ENCODE peak calls at places on chromosomes 5 and 9, in six cellular contexts. D, R, P, A, Q and B are unnamed samples.

GRCh38 chr5:142590451-142591240 is 95.2 kb downstream of the FGF1 start:
- DNase-seq in A (no peak), R (no peak), D (no peak), Q (no peak), P (no peak), B (no peak)

GRCh38 chr5:45642370-45642769 is 53.8 kb downstream of the HCN1 start:
- DNase-seq in D (no peak), Q (no peak), A (no peak), R (no peak), P (no peak), B (no peak)

GRCh38 chr9:129840024-129840423 is 4.8 kb downstream of the USP20 start:
- DNase-seq in A (no peak), R (no peak), P (no peak), D (no peak), Q (no peak), B (no peak)

GRCh38 chr9:111975709-111976108 is 79.1 kb downstream of the UGCG start:
- DNase-seq in Q (peak; percentile 38), D (no peak), A (peak; percentile 15), P (no peak), R (peak; percentile 39), B (peak; percentile 18)

GRCh38 chr5:139744471-139745120 is 51.0 kb upstream of the PSD2 start:
- DNase-seq in A (no peak), R (no peak), Q (no peak), D (no peak), P (no peak), B (no peak)

GRCh38 chr9:129752915-129753724 is at the start of gene PTGES:
- DNase-seq in D (peak; percentile 86), R (no peak), A (no peak), Q (no peak), P (peak; percentile 91), B (peak; percentile 12)

GRCh38 chr5:145699846-145700245 is 135.3 kb downstream of the PRELID2 start:
- DNase-seq in A (no peak), Q (no peak), D (no peak), R (no peak), P (no peak), B (no peak)

GRCh38 chr9:82584349-82584846 is 478.5 kb downstream of the RASEF start:
- DNase-seq in D (no peak), Q (no peak), R (no peak), P (no peak), A (no peak), B (no peak)

GRCh38 chr5:149913449-149914419 is 30.9 kb downstream of the PDE6A start:
- DNase-seq in P (no peak), A (no peak), D (no peak), Q (no peak), R (no peak), B (no peak)

GRCh38 chr5:5695266-5695665 is 272.8 kb downstream of the ICE1 start:
- DNase-seq in Q (no peak), A (no peak), R (no peak), D (no peak), P (no peak), B (no peak)

GRCh38 chr5:100899675-100900074 is 3.4 kb downstream of the ST8SIA4 start:
- DNase-seq in Q (no peak), D (no peak), A (no peak), P (no peak), R (no peak), B (no peak)

GRCh38 chr5:149264432-149265069 is 7.1 kb upstream of the AFAP1L1 start:
- DNase-seq in D (peak; percentile 22), P (peak; percentile 27), A (peak; percentile 53), R (no peak), Q (peak; percentile 21), B (no peak)

GRCh38 chr9:93464395-93464794 is 11.0 kb upstream of the FAM120AOS start:
- DNase-seq in D (no peak), Q (no peak), A (no peak), R (no peak), P (no peak), B (no peak)

GRCh38 chr9:34522091-34522887 is 501 bp downstream of the ENHO start:
- DNase-seq in R (no peak), A (no peak), P (no peak), D (peak; percentile 40), Q (no peak), B (no peak)
- TF ChIP-seq GABPA in R (no peak), A (no peak), P (no peak), D (no peak), Q (no peak), B (no peak)

DNA sequence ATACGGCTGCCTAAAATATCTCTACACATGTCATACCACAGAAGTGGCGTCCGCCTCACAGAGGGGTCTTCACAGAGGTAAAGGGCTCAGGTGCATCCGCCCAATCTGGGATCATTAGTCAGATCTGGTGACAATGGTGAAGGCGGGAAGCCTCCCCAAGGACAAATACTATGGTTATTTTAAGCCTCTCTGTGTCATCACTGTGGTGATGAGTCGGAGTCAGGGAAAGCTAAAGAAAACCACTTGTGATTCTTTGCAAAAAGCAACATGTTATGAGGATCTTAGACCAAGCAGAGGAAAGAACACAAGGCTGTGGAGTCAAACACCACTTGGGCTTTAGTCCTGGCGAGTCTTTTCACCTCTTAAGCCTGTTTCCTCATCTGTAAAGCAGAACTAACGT is 190.4 kb downstream of the DRD1 start:
- DNase-seq in P (no peak), R (no peak), Q (no peak), A (no peak), D (no peak), B (no peak)
- H3K4me3 ChIP-seq in P (no peak overlapping the region), R (no peak overlapping the region), Q (no peak overlapping the region), A (no peak overlapping the region), D (no peak overlapping the region), B (no peak overlapping the region)

GRCh38 chr5:3391210-3391609 is 204.4 kb upstream of the IRX1 start:
- DNase-seq in P (no peak), D (no peak), R (no peak), A (no peak), Q (no peak), B (no peak)

GRCh38 chr5:3393122-3393963 is 202.3 kb upstream of the IRX1 start:
- DNase-seq in R (no peak), Q (no peak), P (no peak), A (no peak), D (no peak), B (no peak)

GRCh38 chr5:3392306-3392939 is 203.2 kb upstream of the IRX1 start:
- DNase-seq in Q (no peak), P (peak; percentile 26), R (no peak), D (peak; percentile 62), A (no peak), B (no peak)

GRCh38 chr5:3394877-3395599 is 200.6 kb upstream of the IRX1 start:
- DNase-seq in A (no peak), R (no peak), P (no peak), Q (no peak), D (no peak), B (no peak)

DNA sequence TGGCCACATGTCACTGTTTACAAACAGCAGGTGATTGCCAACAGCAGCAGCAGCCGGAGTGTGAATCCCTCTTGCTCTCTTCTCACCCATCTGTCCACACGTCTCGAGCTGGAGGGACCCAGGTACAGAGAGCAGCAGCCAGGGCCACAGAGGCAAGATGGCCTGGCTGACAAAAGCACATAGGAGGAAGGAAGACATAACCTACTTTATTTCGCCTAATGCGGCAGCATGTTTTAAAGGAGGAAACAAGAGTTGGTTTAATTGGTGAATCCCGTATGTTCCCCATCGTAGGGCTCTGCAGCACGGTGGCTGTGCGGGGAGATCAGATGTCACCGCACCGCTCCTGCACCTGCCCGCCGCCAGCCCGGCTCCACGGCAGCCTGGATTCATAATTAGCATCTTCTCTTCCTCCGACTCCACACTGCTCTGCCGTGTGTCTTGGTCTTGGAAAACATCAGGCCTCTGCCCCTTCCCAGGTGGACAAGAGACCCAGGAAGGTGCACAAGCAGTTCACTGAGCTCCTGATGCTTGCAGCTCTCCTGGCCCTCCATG is 201.5 kb upstream of the IRX1 start:
- DNase-seq in Q (no peak), D (no peak), R (no peak), A (no peak), P (no peak), B (no peak)
- TF ChIP-seq GABPA in Q (no peak), D (no peak), R (no peak), A (no peak), P (no peak), B (no peak)

DNA sequence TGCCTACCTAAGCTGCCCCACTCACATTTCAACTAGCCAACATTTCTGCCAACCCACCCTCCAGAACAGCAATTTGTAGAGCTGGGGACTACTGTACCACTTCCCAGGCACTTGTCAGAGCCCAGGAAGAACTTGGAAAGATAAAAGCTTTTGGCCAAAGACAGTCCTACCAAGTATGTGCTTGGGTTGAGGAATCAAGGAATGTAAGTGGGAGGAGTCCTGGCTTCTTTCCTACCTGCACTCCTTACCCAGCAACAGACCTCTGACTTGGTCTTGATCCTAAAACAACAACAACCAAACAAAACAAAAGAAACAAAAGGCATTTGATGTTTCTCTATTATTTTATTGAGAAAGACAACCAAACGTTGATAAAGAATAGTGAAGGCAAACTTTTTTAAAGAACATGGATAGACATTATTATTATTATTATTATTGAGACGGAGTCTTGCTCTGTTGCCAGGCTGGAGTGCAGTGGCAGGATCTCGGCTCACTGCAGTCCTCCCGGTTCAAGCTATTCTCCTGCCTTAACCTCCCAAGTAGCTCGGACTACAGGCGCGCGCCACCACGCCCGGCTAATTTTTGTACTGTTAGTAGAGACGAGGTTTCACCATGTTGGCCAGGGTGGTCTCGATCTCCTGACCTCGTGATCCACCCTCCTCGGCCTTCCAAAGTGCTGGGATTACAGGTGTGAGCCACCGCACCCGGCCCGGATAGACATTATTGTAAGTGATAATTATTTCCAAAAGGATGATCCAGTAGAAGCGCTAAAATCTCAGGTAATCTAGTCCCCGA is 33.5 kb downstream of the ANXA2R start:
- DNase-seq in Q (no peak), R (no peak), P (no peak), A (no peak), D (no peak), B (no peak)
- H3K4me3 ChIP-seq in Q (no peak overlapping the region), R (peak overlapping the region; percentile 67), P (no peak overlapping the region), A (peak overlapping the region; percentile 69), D (peak overlapping the region; percentile 60), B (no peak overlapping the region)

GRCh38 chr5:58944221-58944620 is 361.3 kb downstream of the RAB3C start:
- DNase-seq in D (no peak), Q (no peak), A (no peak), P (no peak), R (no peak), B (no peak)
- TF ChIP-seq GABPA in D (no peak), Q (no peak), A (no peak), P (no peak), R (no peak), B (no peak)

DNA sequence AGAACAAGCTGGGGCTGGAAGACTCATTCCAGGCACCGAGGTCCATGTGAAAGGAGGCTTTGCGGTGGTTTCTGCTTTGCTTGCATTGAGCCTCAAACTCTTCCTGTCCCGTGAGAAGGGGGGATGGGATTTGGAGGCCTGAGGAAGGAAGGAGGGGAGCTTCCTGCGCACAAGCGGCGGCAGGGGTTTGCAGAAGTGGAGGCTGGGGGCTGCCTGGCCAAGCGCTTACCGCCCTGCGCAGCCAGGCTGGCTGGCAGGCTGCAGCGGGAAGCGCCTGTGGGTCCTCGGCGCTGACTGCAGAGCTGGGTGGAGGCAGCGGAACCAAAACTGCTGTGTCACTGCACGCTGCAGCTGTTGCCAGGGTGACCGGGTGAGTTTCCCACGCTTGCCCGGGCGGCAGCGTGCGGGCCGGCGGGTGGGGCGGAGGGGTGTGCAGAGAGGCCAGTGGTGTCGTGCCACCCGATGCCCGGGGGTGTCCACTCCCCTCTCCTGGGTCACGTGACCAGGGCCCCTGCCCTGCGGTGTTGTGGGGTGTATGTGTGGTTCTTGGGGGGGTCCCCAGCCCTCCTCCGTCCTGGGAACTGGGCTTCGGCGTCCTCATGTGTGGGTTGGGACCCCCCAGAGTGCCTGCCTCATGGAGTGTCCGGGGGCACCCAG is 81.0 kb downstream of the RXRA start:
- DNase-seq in P (peak; percentile 95), Q (no peak), D (peak; percentile 97), R (peak; percentile 70), A (no peak), B (peak; percentile 98)
- H3K4me3 ChIP-seq in P (peak overlapping the region; percentile 8), Q (no peak overlapping the region), D (peak overlapping the region; percentile 44), R (peak overlapping the region; percentile 60), A (no peak overlapping the region), B (peak overlapping the region; percentile 5)